ENCODE peak calls at places on chromosomes 4 and X, in nine cellular contexts. Z is effector CD4-positive, alpha-beta T cell; F is naive thymus-derived CD8-positive, alpha-beta T cell; H is endodermal cell; L is amniotic epithelial cell; R is activated naive CD8-positive, alpha-beta T cell treated with anti-CD3 and anti-CD28 coated beads, Interleukin-2, amount 50 U/mL, for 16 hours; K is EH; D is GM04503; T is fibroblast of mammary gland. S is an unnamed sample.

GRCh38 chrX:46559062-46559461 is 13.8 kb upstream of the ZNF674 start:
- DNase-seq in Z (no peak), F (no peak), H (no peak), L (no peak), R (no peak), K (peak), D (no peak), T (no peak), S (no peak)

GRCh38 chr4:136336479-136336878 is 1195.8 kb downstream of the PCDH18 start:
- DNase-seq in Z (no peak), F (no peak), H (no peak), L (no peak), R (no peak), K (no peak), D (no peak), T (no peak), S (no peak)

GRCh38 chrX:16577483-16578029 is 72.4 kb upstream of the S100G start:
- DNase-seq in Z (no peak), F (no peak), H (peak), L (no peak), R (no peak), K (no peak), D (no peak), T (no peak), S (no peak)

GRCh38 chrX:110401142-110401541 is 42.5 kb downstream of the RTL9 start:
- DNase-seq in Z (no peak), F (no peak), H (no peak), L (no peak), R (no peak), K (no peak), D (no peak), T (no peak), S (no peak)

GRCh38 chr4:152109585-152110509 is 349.0 kb upstream of the GATB start:
- DNase-seq in Z (no peak), F (no peak), H (no peak), L (no peak), R (no peak), K (peak), D (peak), T (peak), S (no peak)

GRCh38 chrX:122475306-122475705 is 708.8 kb upstream of the GRIA3 start:
- DNase-seq in Z (no peak), F (no peak), H (no peak), L (no peak), R (no peak), K (peak), D (no peak), T (no peak), S (no peak)

GRCh38 chrX:40148189-40148438 is 50.4 kb upstream of the BCOR start:
- DNase-seq in Z (no peak), F (no peak), H (no peak), L (no peak), R (no peak), K (no peak), D (no peak), T (no peak), S (no peak)

GRCh38 chrX:37825225-37825842 is 22.0 kb downstream of the DYNLT3 start:
- DNase-seq in Z (peak), F (peak), H (peak), L (peak), R (no peak), K (peak), D (no peak), T (peak), S (peak)

GRCh38 chrX:106874075-106874474 is 29.1 kb downstream of the RIPPLY1 start:
- DNase-seq in Z (no peak), F (no peak), H (no peak), L (peak), R (no peak), K (peak), D (no peak), T (peak), S (no peak)

GRCh38 chrX:40266490-40267333 is 169.0 kb upstream of the BCOR start:
- DNase-seq in Z (peak), F (peak), H (peak), L (peak), R (no peak), K (peak), D (no peak), T (peak), S (peak)

GRCh38 chrX:107936434-107936730 is 45.8 kb downstream of the TEX13B start:
- DNase-seq in Z (no peak), F (no peak), H (no peak), L (no peak), R (no peak), K (no peak), D (no peak), T (no peak), S (no peak)

GRCh38 chrX:154761977-154762528 is 611 bp upstream of the DKC1 start:
- DNase-seq in Z (no peak), F (peak), H (no peak), L (no peak), R (no peak), K (no peak), D (no peak), T (no peak), S (peak)

GRCh38 chr4:20194079-20195013 is 57.4 kb upstream of the SLIT2 start:
- DNase-seq in Z (no peak), F (no peak), H (no peak), L (peak), R (no peak), K (peak), D (peak), T (peak), S (no peak)

GRCh38 chrX:11407331-11408110 is 114.3 kb downstream of the AMELX start:
- DNase-seq in Z (no peak), F (no peak), H (no peak), L (peak), R (no peak), K (peak), D (no peak), T (no peak), S (no peak)

GRCh38 chrX:9327747-9328145 is 137.1 kb upstream of the TBL1X start:
- DNase-seq in Z (no peak), F (no peak), H (no peak), L (peak), R (no peak), K (peak), D (peak), T (peak), S (no peak)

GRCh38 chrX:17266171-17266570 is 108.8 kb upstream of the NHS start:
- DNase-seq in Z (no peak), F (no peak), H (no peak), L (no peak), R (no peak), K (peak), D (no peak), T (no peak), S (no peak)

GRCh38 chrX:117854806-117855205 is 261.8 kb downstream of the KLHL13 start:
- DNase-seq in Z (no peak), F (no peak), H (no peak), L (no peak), R (no peak), K (no peak), D (no peak), T (no peak), S (no peak)

GRCh38 chrX:66014560-66014959 is 25.3 kb downstream of the VSIG4 start:
- DNase-seq in Z (no peak), F (no peak), H (no peak), L (no peak), R (no peak), K (no peak), D (no peak), T (no peak), S (peak)

GRCh38 chrX:7985568-7985967 is 58.4 kb upstream of the PNPLA4 start:
- DNase-seq in Z (no peak), F (no peak), H (no peak), L (no peak), R (no peak), K (peak), D (peak), T (peak), S (no peak)

GRCh38 chr4:74015126-74015780 is 16.8 kb upstream of the CXCL5 start:
- DNase-seq in Z (no peak), F (no peak), H (no peak), L (no peak), R (no peak), K (no peak), D (no peak), T (no peak), S (no peak)

GRCh38 chrX:40173662-40174593 is 76.2 kb upstream of the BCOR start:
- DNase-seq in Z (peak), F (no peak), H (peak), L (peak), R (peak), K (peak), D (no peak), T (no peak), S (peak)

GRCh38 chrX:48834383-48834709 is 1.1 kb downstream of the PCSK1N start:
- DNase-seq in Z (no peak), F (no peak), H (no peak), L (no peak), R (no peak), K (no peak), D (no peak), T (no peak), S (no peak)

GRCh38 chrX:41334866-41335589 is 1.1 kb downstream of the DDX3X start:
- DNase-seq in Z (peak), F (peak), H (peak), L (peak), R (peak), K (peak), D (no peak), T (peak), S (peak)

GRCh38 chr4:146401274-146401673 is 120.5 kb downstream of the SLC10A7 start:
- DNase-seq in Z (no peak), F (no peak), H (no peak), L (no peak), R (no peak), K (no peak), D (no peak), T (peak), S (no peak)

GRCh38 chrX:150050387-150050786 is 112.1 kb upstream of the EOLA2 start:
- DNase-seq in Z (no peak), F (no peak), H (no peak), L (no peak), R (no peak), K (no peak), D (no peak), T (no peak), S (no peak)

GRCh38 chr4:6549445-6549844 is 25.5 kb upstream of the MAN2B2 start:
- DNase-seq in Z (no peak), F (no peak), H (peak), L (no peak), R (no peak), K (no peak), D (no peak), T (no peak), S (no peak)

GRCh38 chr4:17347445-17347844 is 164.4 kb downstream of the QDPR start:
- DNase-seq in Z (no peak), F (no peak), H (peak), L (peak), R (no peak), K (peak), D (no peak), T (peak), S (peak)

GRCh38 chr4:186693159-186693815 is 30.4 kb downstream of the FAT1 start:
- DNase-seq in Z (no peak), F (no peak), H (no peak), L (peak), R (no peak), K (peak), D (peak), T (peak), S (no peak)